ENCODE peak calls at places on chromosome 9, in eight cellular contexts. One of them, this sample, is unnamed.

GRCh38 chr9:119500072-119500771 is 131.0 kb upstream of the BRINP1 start:
- DNase-seq in AG04449: no peak
- DNase-seq in mesothelial cell of epicardium: no peak
- DNase-seq in nephron progenitor cell: no peak
- DNase-seq in Calu3: no peak
- DNase-seq in RWPE2: no peak
- DNase-seq in Peyer's patch: no peak
- DNase-seq in breast epithelium: no peak
- DNase-seq in this sample: no peak

GRCh38 chr9:71303351-71303750 is 181.9 kb upstream of the TRPM3 start:
- DNase-seq in mesothelial cell of epicardium: no peak
- DNase-seq in breast epithelium: no peak
- DNase-seq in Calu3: no peak
- DNase-seq in RWPE2: no peak
- DNase-seq in Peyer's patch: no peak
- DNase-seq in nephron progenitor cell: no peak
- DNase-seq in AG04449: no peak
- DNase-seq in this sample: no peak

GRCh38 chr9:86549920-86550319 is 195.7 kb upstream of the TUT7 start:
- DNase-seq in AG04449: peak; percentile 21
- DNase-seq in Calu3: no peak
- DNase-seq in Peyer's patch: no peak
- DNase-seq in mesothelial cell of epicardium: no peak
- DNase-seq in nephron progenitor cell: no peak
- DNase-seq in breast epithelium: no peak
- DNase-seq in RWPE2: no peak
- DNase-seq in this sample: no peak

GRCh38 chr9:133103987-133104505 is 17.0 kb downstream of the RALGDS start:
- DNase-seq in nephron progenitor cell: no peak
- DNase-seq in breast epithelium: no peak
- DNase-seq in Calu3: no peak
- DNase-seq in RWPE2: peak; percentile 47
- DNase-seq in Peyer's patch: no peak
- DNase-seq in mesothelial cell of epicardium: no peak
- DNase-seq in AG04449: no peak
- DNase-seq in this sample: no peak

GRCh38 chr9:19465571-19466267 is 56.9 kb downstream of the ACER2 start:
- DNase-seq in Peyer's patch: no peak
- DNase-seq in breast epithelium: no peak
- DNase-seq in nephron progenitor cell: peak; percentile 25
- DNase-seq in Calu3: no peak
- DNase-seq in AG04449: no peak
- DNase-seq in mesothelial cell of epicardium: no peak
- DNase-seq in RWPE2: no peak
- DNase-seq in this sample: no peak

GRCh38 chr9:88084816-88085215 is 53.5 kb downstream of the SPATA31C2 start:
- DNase-seq in RWPE2: no peak
- DNase-seq in Calu3: no peak
- DNase-seq in nephron progenitor cell: no peak
- DNase-seq in AG04449: no peak
- DNase-seq in mesothelial cell of epicardium: no peak
- DNase-seq in Peyer's patch: no peak
- DNase-seq in breast epithelium: no peak
- DNase-seq in this sample: no peak

GRCh38 chr9:87836951-87837715 is 45.5 kb upstream of the SPATA31E1 start:
- DNase-seq in RWPE2: no peak
- DNase-seq in breast epithelium: no peak
- DNase-seq in AG04449: no peak
- DNase-seq in Peyer's patch: no peak
- DNase-seq in nephron progenitor cell: no peak
- DNase-seq in mesothelial cell of epicardium: no peak
- DNase-seq in Calu3: no peak
- DNase-seq in this sample: no peak

GRCh38 chr9:95434116-95435073 is 82.4 kb downstream of the PTCH1 start:
- DNase-seq in Calu3: peak; percentile 64
- DNase-seq in Peyer's patch: no peak
- DNase-seq in RWPE2: no peak
- DNase-seq in mesothelial cell of epicardium: no peak
- DNase-seq in nephron progenitor cell: no peak
- DNase-seq in AG04449: no peak
- DNase-seq in breast epithelium: no peak
- DNase-seq in this sample: no peak

GRCh38 chr9:105890046-105890822 is 195.9 kb downstream of the TMEM38B start:
- DNase-seq in nephron progenitor cell: no peak
- DNase-seq in Peyer's patch: no peak
- DNase-seq in Calu3: no peak
- DNase-seq in RWPE2: no peak
- DNase-seq in AG04449: no peak
- DNase-seq in mesothelial cell of epicardium: no peak
- DNase-seq in breast epithelium: no peak
- DNase-seq in this sample: no peak

GRCh38 chr9:123927625-123928308 is 2.2 kb downstream of the DENND1A start:
- DNase-seq in Calu3: no peak
- DNase-seq in RWPE2: no peak
- DNase-seq in Peyer's patch: no peak
- DNase-seq in breast epithelium: no peak
- DNase-seq in mesothelial cell of epicardium: no peak
- DNase-seq in nephron progenitor cell: no peak
- DNase-seq in AG04449: no peak
- DNase-seq in this sample: no peak

GRCh38 chr9:9912459-9912858 is 700.3 kb downstream of the PTPRD start:
- DNase-seq in Peyer's patch: no peak
- DNase-seq in RWPE2: no peak
- DNase-seq in nephron progenitor cell: no peak
- DNase-seq in Calu3: no peak
- DNase-seq in breast epithelium: no peak
- DNase-seq in mesothelial cell of epicardium: no peak
- DNase-seq in AG04449: no peak
- DNase-seq in this sample: no peak

GRCh38 chr9:123607987-123608565 is 252.1 kb downstream of the CRB2 start:
- DNase-seq in breast epithelium: no peak
- DNase-seq in Peyer's patch: peak; percentile 77
- DNase-seq in Calu3: no peak
- DNase-seq in AG04449: no peak
- DNase-seq in mesothelial cell of epicardium: no peak
- DNase-seq in RWPE2: no peak
- DNase-seq in nephron progenitor cell: no peak
- DNase-seq in this sample: no peak

GRCh38 chr9:133003071-133003461 is 24.6 kb downstream of the GFI1B start:
- DNase-seq in Peyer's patch: no peak
- DNase-seq in AG04449: no peak
- DNase-seq in mesothelial cell of epicardium: no peak
- DNase-seq in Calu3: no peak
- DNase-seq in breast epithelium: peak; percentile 25
- DNase-seq in nephron progenitor cell: no peak
- DNase-seq in RWPE2: no peak
- DNase-seq in this sample: no peak

GRCh38 chr9:112093147-112093874 is 81.8 kb downstream of the SUSD1 start:
- DNase-seq in nephron progenitor cell: no peak
- DNase-seq in Calu3: no peak
- DNase-seq in mesothelial cell of epicardium: no peak
- DNase-seq in Peyer's patch: no peak
- DNase-seq in RWPE2: no peak
- DNase-seq in AG04449: no peak
- DNase-seq in breast epithelium: no peak
- DNase-seq in this sample: no peak

GRCh38 chr9:113612828-113613227 is 149.3 kb downstream of the RGS3 start:
- DNase-seq in nephron progenitor cell: no peak
- DNase-seq in mesothelial cell of epicardium: no peak
- DNase-seq in RWPE2: no peak
- DNase-seq in breast epithelium: no peak
- DNase-seq in Calu3: no peak
- DNase-seq in Peyer's patch: no peak
- DNase-seq in AG04449: no peak
- DNase-seq in this sample: no peak

GRCh38 chr9:88396836-88397577 is 8.8 kb downstream of the SPIN1 start:
- DNase-seq in nephron progenitor cell: no peak
- DNase-seq in mesothelial cell of epicardium: no peak
- DNase-seq in RWPE2: no peak
- DNase-seq in Peyer's patch: no peak
- DNase-seq in AG04449: no peak
- DNase-seq in Calu3: no peak
- DNase-seq in breast epithelium: no peak
- DNase-seq in this sample: no peak

GRCh38 chr9:8329561-8330283 is 530.1 kb upstream of the DMAC1 start:
- DNase-seq in Calu3: no peak
- DNase-seq in RWPE2: no peak
- DNase-seq in nephron progenitor cell: no peak
- DNase-seq in mesothelial cell of epicardium: no peak
- DNase-seq in Peyer's patch: no peak
- DNase-seq in AG04449: no peak
- DNase-seq in breast epithelium: no peak
- DNase-seq in this sample: no peak

DNA sequence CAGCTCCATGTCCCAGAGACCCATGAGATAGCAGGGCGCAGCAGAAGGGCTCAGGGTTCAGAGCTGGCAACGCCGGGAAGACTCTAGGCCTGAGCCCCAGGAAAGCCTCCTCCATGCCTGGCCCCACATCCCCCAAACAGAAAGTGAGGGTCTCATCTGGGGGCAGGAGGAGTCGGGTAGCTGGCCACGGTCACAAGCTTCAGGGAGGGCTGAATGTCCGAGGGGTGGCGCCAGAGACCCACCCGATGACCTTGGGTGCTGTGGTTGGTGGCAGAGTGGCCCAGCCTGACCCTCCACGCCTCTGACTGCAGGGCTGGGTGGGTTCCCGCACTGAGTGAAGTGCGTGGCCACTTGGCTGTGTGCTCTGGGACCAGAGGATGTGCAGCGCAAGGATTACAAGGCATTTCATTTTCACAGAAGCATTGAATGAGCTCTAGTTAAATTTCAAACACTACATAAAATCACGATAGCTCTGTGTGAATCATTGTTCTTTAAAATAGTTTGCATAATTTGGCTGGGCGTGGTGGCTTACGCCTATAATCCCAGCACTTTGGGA is 3.0 kb downstream of the C8G start:
- DNase-seq in RWPE2: peak; percentile 60
- DNase-seq in breast epithelium: no peak
- DNase-seq in nephron progenitor cell: peak; percentile 73
- DNase-seq in mesothelial cell of epicardium: no peak
- DNase-seq in Calu3: peak; percentile 65
- DNase-seq in AG04449: no peak
- DNase-seq in Peyer's patch: peak; percentile 36
- DNase-seq in this sample: no peak
- TF ChIP-seq CTCF in RWPE2: peak; percentile 68
- TF ChIP-seq CTCF in breast epithelium: peak; percentile 21
- TF ChIP-seq CTCF in nephron progenitor cell: peak; percentile 52
- TF ChIP-seq CTCF in mesothelial cell of epicardium: no peak
- TF ChIP-seq CTCF in Calu3: peak; percentile 59
- TF ChIP-seq CTCF in AG04449: peak; percentile 58
- TF ChIP-seq CTCF in Peyer's patch: no peak
- TF ChIP-seq CTCF in this sample: peak; percentile 14

DNA sequence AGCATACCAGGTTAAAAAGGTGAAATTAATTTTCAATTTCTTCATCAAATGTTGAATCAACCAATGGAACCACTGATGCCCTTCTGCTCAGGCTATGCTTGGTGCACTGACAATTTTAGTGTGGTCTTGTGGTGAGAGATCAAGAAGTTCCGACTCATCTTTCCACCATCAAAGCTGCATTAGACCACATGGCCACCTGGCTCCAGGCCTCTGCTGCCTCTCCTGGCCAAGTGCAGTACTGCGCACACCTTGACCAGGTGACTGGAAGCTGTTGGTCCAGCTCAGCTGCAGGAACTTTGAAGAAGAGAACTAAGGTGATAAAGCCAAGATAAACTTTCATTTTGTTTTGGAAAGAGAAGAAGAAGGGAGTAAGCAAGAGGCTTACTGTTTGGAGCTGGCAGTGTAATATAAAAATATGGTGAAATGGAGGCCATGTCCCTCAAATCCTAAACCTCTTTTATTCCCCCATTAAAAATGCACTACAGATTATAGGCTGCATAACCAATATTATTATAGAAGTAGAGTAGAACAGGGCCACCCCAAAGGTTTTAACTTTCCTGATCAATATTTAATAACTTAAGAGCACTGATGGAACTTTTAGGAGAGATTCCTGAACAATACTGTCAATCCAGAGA is 315.5 kb upstream of the C9orf72 start:
- DNase-seq in breast epithelium: no peak
- DNase-seq in AG04449: no peak
- DNase-seq in nephron progenitor cell: peak; percentile 24
- DNase-seq in RWPE2: no peak
- DNase-seq in Calu3: peak; percentile 70
- DNase-seq in Peyer's patch: no peak
- DNase-seq in mesothelial cell of epicardium: no peak
- DNase-seq in this sample: no peak
- TF ChIP-seq CTCF in breast epithelium: peak; percentile 15
- TF ChIP-seq CTCF in AG04449: peak; percentile 64
- TF ChIP-seq CTCF in nephron progenitor cell: peak; percentile 47
- TF ChIP-seq CTCF in RWPE2: peak; percentile 77
- TF ChIP-seq CTCF in Calu3: peak; percentile 72
- TF ChIP-seq CTCF in Peyer's patch: peak; percentile 14
- TF ChIP-seq CTCF in mesothelial cell of epicardium: peak; percentile 32
- TF ChIP-seq CTCF in this sample: peak; percentile 53

GRCh38 chr9:37266630-37267029 is 146.3 kb downstream of the ZCCHC7 start:
- DNase-seq in Calu3: no peak
- DNase-seq in mesothelial cell of epicardium: no peak
- DNase-seq in Peyer's patch: no peak
- DNase-seq in AG04449: no peak
- DNase-seq in breast epithelium: no peak
- DNase-seq in RWPE2: no peak
- DNase-seq in nephron progenitor cell: no peak
- DNase-seq in this sample: no peak

GRCh38 chr9:37259906-37260305 is 139.5 kb downstream of the ZCCHC7 start:
- DNase-seq in mesothelial cell of epicardium: no peak
- DNase-seq in AG04449: no peak
- DNase-seq in breast epithelium: no peak
- DNase-seq in Calu3: no peak
- DNase-seq in nephron progenitor cell: no peak
- DNase-seq in Peyer's patch: no peak
- DNase-seq in RWPE2: no peak
- DNase-seq in this sample: no peak

GRCh38 chr9:37264539-37264938 is 144.2 kb downstream of the ZCCHC7 start:
- DNase-seq in Peyer's patch: no peak
- DNase-seq in Calu3: no peak
- DNase-seq in breast epithelium: no peak
- DNase-seq in AG04449: no peak
- DNase-seq in RWPE2: no peak
- DNase-seq in mesothelial cell of epicardium: no peak
- DNase-seq in nephron progenitor cell: no peak
- DNase-seq in this sample: no peak

GRCh38 chr9:37262410-37262809 is 142.0 kb downstream of the ZCCHC7 start:
- DNase-seq in Calu3: no peak
- DNase-seq in nephron progenitor cell: no peak
- DNase-seq in breast epithelium: no peak
- DNase-seq in mesothelial cell of epicardium: no peak
- DNase-seq in RWPE2: no peak
- DNase-seq in Peyer's patch: no peak
- DNase-seq in AG04449: no peak
- DNase-seq in this sample: no peak
- TF ChIP-seq CTCF in Calu3: no peak
- TF ChIP-seq CTCF in nephron progenitor cell: peak; percentile 35
- TF ChIP-seq CTCF in breast epithelium: no peak
- TF ChIP-seq CTCF in mesothelial cell of epicardium: no peak
- TF ChIP-seq CTCF in RWPE2: peak; percentile 60
- TF ChIP-seq CTCF in Peyer's patch: no peak
- TF ChIP-seq CTCF in AG04449: peak; percentile 47
- TF ChIP-seq CTCF in this sample: no peak

DNA sequence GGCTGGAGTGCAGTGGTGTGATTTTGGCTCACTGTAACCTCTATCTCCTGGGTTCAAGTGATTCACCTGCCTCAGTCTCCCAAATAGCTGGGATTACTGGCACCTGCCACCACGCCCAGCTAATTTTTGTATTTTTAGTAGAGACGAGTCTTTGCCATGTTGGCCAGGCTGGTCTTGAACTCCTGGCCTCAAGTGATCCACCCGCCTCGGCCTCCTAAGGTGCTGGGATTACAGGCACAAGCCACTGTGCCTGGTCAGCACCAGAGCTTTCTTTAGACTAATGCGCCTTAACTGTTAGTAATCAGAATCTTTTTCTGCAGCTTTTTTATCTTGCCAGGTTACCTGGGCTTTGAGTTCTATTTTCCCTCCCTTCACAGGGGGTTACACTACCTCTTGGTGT is 18.4 kb downstream of the PTGS1 start:
- DNase-seq in AG04449: no peak
- DNase-seq in breast epithelium: no peak
- DNase-seq in RWPE2: no peak
- DNase-seq in mesothelial cell of epicardium: no peak
- DNase-seq in nephron progenitor cell: no peak
- DNase-seq in Peyer's patch: no peak
- DNase-seq in Calu3: no peak
- DNase-seq in this sample: no peak
- TF ChIP-seq CTCF in AG04449: no peak
- TF ChIP-seq CTCF in breast epithelium: no peak
- TF ChIP-seq CTCF in RWPE2: no peak
- TF ChIP-seq CTCF in mesothelial cell of epicardium: no peak
- TF ChIP-seq CTCF in nephron progenitor cell: no peak
- TF ChIP-seq CTCF in Peyer's patch: no peak
- TF ChIP-seq CTCF in Calu3: no peak
- TF ChIP-seq CTCF in this sample: no peak

This sample was measured in natural killer cell.